ENCODE peak calls at places on chromosome 22, in four cellular contexts. S is HepG2, D is K562, N is HCT116. E is an unnamed sample.

GRCh38 chr22:16959345-16959930 is 48.6 kb downstream of the GAB4 start:
- DNase-seq in S (no peak), D (peak), N (no peak), E (no peak)

GRCh38 chr22:32389685-32390084 is 22.4 kb downstream of the RTCB start:
- DNase-seq in S (no peak), D (no peak), N (no peak), E (no peak)

GRCh38 chr22:19048531-19048930 is 73.7 kb downstream of the DGCR2 start:
- DNase-seq in S (no peak), D (no peak), N (no peak), E (no peak)

GRCh38 chr22:20211997-20212753 is 55.9 kb downstream of the RTN4R start:
- DNase-seq in S (no peak), D (peak), N (peak), E (no peak)

GRCh38 chr22:37643225-37643847 is 3.9 kb downstream of the SH3BP1 start:
- DNase-seq in S (no peak), D (peak), N (no peak), E (no peak)

GRCh38 chr22:47696776-47697175 is 934.3 kb downstream of the TBC1D22A start:
- DNase-seq in S (no peak), D (no peak), N (no peak), E (no peak)

GRCh38 chr22:37242395-37242918 is 1.6 kb downstream of the RAC2 start:
- DNase-seq in S (no peak), D (peak), N (no peak), E (no peak)

GRCh38 chr22:29267462-29267857 is 321 bp downstream of the RHBDD3 start:
- DNase-seq in S (no peak), D (no peak), N (no peak), E (no peak)

GRCh38 chr22:27420817-27421361 is 380.7 kb downstream of the MN1 start:
- DNase-seq in S (no peak), D (no peak), N (no peak), E (no peak)

GRCh38 chr22:49432211-49432905 is 395.3 kb downstream of the BRD1 start:
- DNase-seq in S (no peak), D (no peak), N (no peak), E (no peak)

GRCh38 chr22:43720718-43721117 is 91.4 kb downstream of the EFCAB6 start:
- DNase-seq in S (no peak), D (no peak), N (no peak), E (no peak)

GRCh38 chr22:48905206-48905975 is 922.3 kb downstream of the BRD1 start:
- DNase-seq in S (no peak), D (no peak), N (no peak), E (no peak)

GRCh38 chr22:21033895-21034294 is 1.5 kb upstream of the SLC7A4 start:
- DNase-seq in S (no peak), D (no peak), N (no peak), E (no peak)

GRCh38 chr22:31106651-31107205 is 640 bp downstream of the SELENOM start:
- DNase-seq in S (no peak), D (no peak), N (no peak), E (no peak)

GRCh38 chr22:21567456-21568206 is at the start of gene UBE2L3:
- DNase-seq in S (peak), D (peak), N (peak), E (no peak)

GRCh38 chr22:26893034-26893710 is 235.8 kb downstream of the MIAT start:
- DNase-seq in S (no peak), D (no peak), N (no peak), E (no peak)

GRCh38 chr22:21762712-21763581 is 27.4 kb upstream of the YPEL1 start:
- DNase-seq in S (no peak), D (no peak), N (no peak), E (no peak)

GRCh38 chr22:42817556-42817955 is 39.5 kb downstream of the ARFGAP3 start:
- DNase-seq in S (no peak), D (no peak), N (no peak), E (no peak)

GRCh38 chr22:23743303-23743705 is 7.6 kb downstream of the ZNF70 start:
- DNase-seq in S (no peak), D (no peak), N (no peak), E (no peak)

GRCh38 chr22:41899992-41900651 is 14.8 kb downstream of the SHISA8 start:
- DNase-seq in S (no peak), D (no peak), N (no peak), E (no peak)

GRCh38 chr22:33652596-33652995 is 267.7 kb downstream of the LARGE1 start:
- DNase-seq in S (peak), D (no peak), N (no peak), E (no peak)

GRCh38 chr22:42978453-42979103 is 36.4 kb downstream of the PACSIN2 start:
- DNase-seq in S (no peak), D (no peak), N (no peak), E (no peak)

GRCh38 chr22:20881231-20881630 is 22.4 kb downstream of the SNAP29 start:
- DNase-seq in S (no peak), D (no peak), N (no peak), E (no peak)

GRCh38 chr22:21829523-21829922 is 37.9 kb downstream of the MAPK1 start:
- DNase-seq in S (no peak), D (no peak), N (no peak), E (no peak)

GRCh38 chr22:49016909-49017768 is 810.5 kb downstream of the BRD1 start:
- DNase-seq in S (no peak), D (no peak), N (no peak), E (no peak)

GRCh38 chr22:35379146-35379993 is 1.5 kb upstream of the HMOX1 start:
- DNase-seq in S (peak), D (no peak), N (no peak), E (no peak)

GRCh38 chr22:43151251-43152000 is at the start of gene TSPO:
- DNase-seq in S (no peak), D (peak), N (no peak), E (no peak)

GRCh38 chr22:47043835-47044721 is 281.6 kb downstream of the TBC1D22A start:
- DNase-seq in S (no peak), D (no peak), N (no peak), E (no peak)

GRCh38 chr22:27581688-27582087 is 219.9 kb downstream of the MN1 start:
- DNase-seq in S (no peak), D (no peak), N (no peak), E (no peak)

GRCh38 chr22:26860233-26860765 is 202.9 kb downstream of the MIAT start:
- DNase-seq in S (no peak), D (no peak), N (no peak), E (no peak)

GRCh38 chr22:47842119-47842518 is 1079.7 kb downstream of the TBC1D22A start:
- DNase-seq in S (no peak), D (no peak), N (no peak), E (no peak)

DNA sequence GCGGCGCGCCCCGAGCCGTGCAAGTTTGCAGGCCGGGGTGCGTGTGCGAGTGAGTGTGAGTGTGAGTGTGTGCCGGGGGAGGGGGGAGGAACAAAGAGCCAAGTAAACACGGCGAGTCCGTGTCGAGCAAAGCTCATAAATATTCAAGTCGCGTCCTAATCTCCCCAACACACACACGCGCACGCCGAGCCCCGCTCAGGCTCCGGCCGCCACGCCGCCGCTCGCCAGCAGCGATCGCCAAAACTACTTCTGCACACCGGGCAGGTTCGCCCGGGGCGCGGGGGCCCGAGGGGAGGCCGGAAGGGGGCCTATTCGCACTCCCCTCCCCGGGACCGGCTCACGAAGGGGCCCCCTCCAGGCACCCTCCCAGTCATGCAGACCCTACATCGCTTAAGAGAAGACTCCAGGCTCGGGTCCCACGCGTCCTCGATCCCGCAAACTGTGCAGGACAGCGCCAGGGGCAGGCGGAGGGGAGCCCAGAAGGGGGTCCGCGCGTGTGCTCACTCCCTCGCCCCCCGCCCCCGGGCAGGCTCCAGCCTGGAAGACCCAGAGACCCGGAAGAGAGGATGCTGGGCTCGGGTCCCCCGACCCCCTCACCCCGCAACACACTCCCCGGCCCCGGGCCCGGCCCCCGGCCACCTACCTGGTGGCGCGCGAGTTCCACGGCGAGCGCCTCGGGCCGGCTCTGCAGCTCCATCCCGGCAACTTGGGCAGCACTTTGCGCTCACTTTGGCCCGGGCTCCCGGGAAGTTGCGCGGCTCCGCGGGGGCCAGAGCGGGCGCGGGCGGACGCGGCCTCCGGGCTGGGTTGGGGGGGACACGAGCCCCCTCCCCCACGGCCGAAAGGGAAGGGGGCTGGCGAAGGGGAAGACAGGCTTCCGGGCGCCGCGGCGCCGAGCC is 703 bp downstream of the PHF21B start:
- DNase-seq in S (no peak), D (peak), N (no peak), E (no peak)
- TF ChIP-seq SIN3A in S (no peak), D (no peak), N (no peak), E (no peak)

DNA sequence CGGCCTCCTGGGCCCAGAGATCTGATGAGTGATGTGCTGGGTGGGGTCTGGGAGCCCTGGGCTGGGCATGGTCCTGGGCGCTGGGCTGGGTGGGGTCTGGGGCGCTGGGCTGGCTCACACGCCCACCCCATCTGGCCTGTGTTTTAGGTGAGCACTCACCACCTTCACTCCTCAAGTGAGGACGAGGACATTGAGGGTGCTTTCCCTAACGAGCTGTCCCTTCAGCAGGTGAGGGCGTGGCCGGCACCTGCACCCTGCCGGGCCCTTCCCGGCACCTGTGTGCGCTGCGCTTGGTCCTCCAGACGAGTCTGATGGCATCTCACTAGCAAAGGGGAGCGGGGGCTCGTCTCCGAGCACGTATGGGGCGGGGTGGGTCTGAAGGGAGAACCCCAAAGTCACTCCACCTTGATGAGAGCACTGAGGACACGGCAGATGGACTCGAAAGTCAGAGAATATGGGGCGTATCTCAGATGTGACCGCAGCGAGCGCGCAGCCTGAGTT is 37.9 kb downstream of the SBF1 start:
- DNase-seq in S (no peak), D (no peak), N (no peak), E (no peak)
- H3K27ac ChIP-seq in S (no peak), D (no peak), N (no peak), E (no peak)

GRCh38 chr22:45994516-45995404 is 17.8 kb upstream of the WNT7B start:
- DNase-seq in S (no peak), D (peak), N (no peak), E (no peak)
- TF ChIP-seq TCF7L2 in S (no peak), D (no peak), N (no peak), E (no peak)

DNA sequence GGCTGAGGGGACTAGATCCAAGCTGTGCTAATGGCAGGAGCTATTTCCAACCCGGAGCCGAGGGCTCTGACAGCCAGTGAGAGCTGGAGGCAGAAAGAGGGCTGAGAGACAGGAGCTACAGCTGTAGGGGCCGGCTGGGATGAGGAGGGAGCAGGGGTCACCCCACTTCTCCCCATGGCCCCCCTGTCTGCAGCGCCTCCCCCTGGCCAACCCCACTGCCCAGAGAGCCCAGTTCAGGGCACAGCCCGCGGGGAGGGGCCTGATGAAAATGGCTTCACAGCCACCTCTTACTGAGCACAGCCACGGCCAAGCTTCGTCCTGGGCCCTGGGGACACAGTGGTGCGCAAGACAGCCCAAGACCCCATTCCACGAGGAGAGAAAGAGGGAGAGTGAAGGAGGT is 27.9 kb downstream of the RPL3 start:
- DNase-seq in S (no peak), D (no peak), N (no peak), E (no peak)
- TF ChIP-seq SIN3A in S (no peak), D (no peak), N (no peak), E (no peak)

E was measured in Panc1.